ENCODE peak calls at places on chromosomes 11 and 22, in eight cellular contexts. S, W, J, K, N, B, Q and X are unnamed samples.

GRCh38 chr11:88105952-88106351 is 69.3 kb downstream of the RAB38 start:
- DNase-seq in S (no peak), W (no peak), J (no peak), K (no peak), N (no peak), B (no peak), Q (peak; percentile 70), X (no peak)

GRCh38 chr11:75480185-75480889 is 45.4 kb downstream of the GDPD5 start:
- DNase-seq in S (no peak), W (no peak), J (no peak), K (no peak), N (no peak), B (no peak), Q (peak; percentile 78), X (no peak)

GRCh38 chr11:11211888-11212287 is 141.2 kb downstream of the CSNK2A3 start:
- DNase-seq in S (peak; percentile 53), W (no peak), J (no peak), K (no peak), N (no peak), B (no peak), Q (no peak), X (no peak)

GRCh38 chr22:36470162-36470993 is 11.1 kb downstream of the TXN2 start:
- DNase-seq in S (peak; percentile 92), W (peak; percentile 89), J (peak; percentile 86), K (peak; percentile 89), N (peak; percentile 90), B (peak; percentile 80), Q (peak; percentile 92), X (peak; percentile 86)

GRCh38 chr11:75287579-75287978 is 47.0 kb downstream of the TPBGL start:
- DNase-seq in S (no peak), W (no peak), J (no peak), K (no peak), N (no peak), B (no peak), Q (no peak), X (no peak)

GRCh38 chr11:115505165-115505564 is 950 bp upstream of the CADM1 start:
- DNase-seq in S (no peak), W (peak; percentile 43), J (peak; percentile 23), K (no peak), N (no peak), B (no peak), Q (no peak), X (no peak)

GRCh38 chr11:62553839-62554361 is 7.3 kb upstream of the AHNAK start:
- DNase-seq in S (peak; percentile 87), W (no peak), J (no peak), K (peak; percentile 92), N (peak; percentile 89), B (no peak), Q (no peak), X (peak; percentile 87)

GRCh38 chr11:75495749-75496641 is 29.7 kb downstream of the GDPD5 start:
- DNase-seq in S (no peak), W (peak; percentile 64), J (no peak), K (no peak), N (no peak), B (no peak), Q (peak; percentile 60), X (no peak)

GRCh38 chr11:115699326-115699725 is 195.1 kb upstream of the CADM1 start:
- DNase-seq in S (no peak), W (no peak), J (no peak), K (no peak), N (no peak), B (no peak), Q (no peak), X (no peak)

GRCh38 chr22:22044153-22044552 is 61.6 kb upstream of the TOP3B start:
- DNase-seq in S (no peak), W (no peak), J (no peak), K (no peak), N (no peak), B (no peak), Q (peak; percentile 51), X (no peak)

GRCh38 chr22:25365491-25366261 is 146.2 kb downstream of the CRYBB2 start:
- DNase-seq in S (no peak), W (no peak), J (peak; percentile 47), K (no peak), N (no peak), B (no peak), Q (no peak), X (no peak)

GRCh38 chr11:12318791-12319733 is 58.3 kb upstream of the PARVA start:
- DNase-seq in S (no peak), W (no peak), J (no peak), K (peak; percentile 89), N (peak; percentile 22), B (no peak), Q (peak; percentile 96), X (peak; percentile 46)

GRCh38 chr22:32745251-32745995 is 56.1 kb upstream of the TIMP3 start:
- DNase-seq in S (peak; percentile 85), W (peak; percentile 46), J (peak; percentile 43), K (peak; percentile 55), N (peak; percentile 52), B (no peak), Q (no peak), X (no peak)

GRCh38 chr22:22167791-22168189 is 76.8 kb upstream of the VPREB1 start:
- DNase-seq in S (no peak), W (no peak), J (no peak), K (no peak), N (no peak), B (no peak), Q (peak; percentile 97), X (no peak)

GRCh38 chr11:113519989-113520613 is 44.9 kb upstream of the DRD2 start:
- DNase-seq in S (no peak), W (no peak), J (no peak), K (no peak), N (no peak), B (no peak), Q (no peak), X (no peak)

GRCh38 chr11:65506770-65507485 is 8.1 kb downstream of the MALAT1 start:
- DNase-seq in S (peak; percentile 93), W (peak; percentile 72), J (peak; percentile 67), K (peak; percentile 95), N (peak; percentile 64), B (peak; percentile 59), Q (peak; percentile 82), X (peak; percentile 45)

GRCh38 chr11:76208829-76209670 is 2.7 kb upstream of the WNT11 start:
- DNase-seq in S (peak; percentile 43), W (peak; percentile 96), J (peak; percentile 89), K (peak; percentile 12), N (peak; percentile 26), B (peak; percentile 92), Q (peak; percentile 87), X (peak; percentile 71)

GRCh38 chr11:92104349-92104748 is 120.3 kb upstream of the FAT3 start:
- DNase-seq in S (no peak), W (no peak), J (no peak), K (no peak), N (no peak), B (no peak), Q (no peak), X (no peak)

GRCh38 chr22:26471522-26471921 is 12.1 kb downstream of the HPS4 start:
- DNase-seq in S (peak; percentile 96), W (no peak), J (no peak), K (peak; percentile 83), N (peak; percentile 79), B (no peak), Q (no peak), X (no peak)

GRCh38 chr22:48705159-48705916 is 1122.3 kb downstream of the BRD1 start:
- DNase-seq in S (no peak), W (no peak), J (no peak), K (no peak), N (no peak), B (peak; percentile 4), Q (no peak), X (no peak)

GRCh38 chr11:67544591-67545242 is 21.5 kb upstream of the CABP2 start:
- DNase-seq in S (peak; percentile 15), W (no peak), J (no peak), K (no peak), N (peak; percentile 20), B (no peak), Q (no peak), X (peak; percentile 79)

GRCh38 chr11:44901120-44901519 is 49.6 kb downstream of the TP53I11 start:
- DNase-seq in S (no peak), W (no peak), J (no peak), K (no peak), N (no peak), B (no peak), Q (no peak), X (no peak)
- H3K4me3 ChIP-seq in S (no peak overlapping the region), W (no peak overlapping the region), J (no peak overlapping the region), K (no peak overlapping the region), N (no peak overlapping the region), B (no peak overlapping the region), Q (no peak overlapping the region), X (no peak overlapping the region)

GRCh38 chr11:121460941-121461514 is 8.3 kb upstream of the SORL1-AS1 start:
- DNase-seq in S (no peak), W (no peak), J (no peak), K (no peak), N (no peak), B (no peak), Q (no peak), X (peak; percentile 32)
- H3K4me3 ChIP-seq in S (no peak overlapping the region), W (no peak overlapping the region), J (no peak overlapping the region), K (no peak overlapping the region), N (no peak overlapping the region), B (no peak overlapping the region), Q (peak overlapping the region; percentile 45), X (no peak overlapping the region)

DNA sequence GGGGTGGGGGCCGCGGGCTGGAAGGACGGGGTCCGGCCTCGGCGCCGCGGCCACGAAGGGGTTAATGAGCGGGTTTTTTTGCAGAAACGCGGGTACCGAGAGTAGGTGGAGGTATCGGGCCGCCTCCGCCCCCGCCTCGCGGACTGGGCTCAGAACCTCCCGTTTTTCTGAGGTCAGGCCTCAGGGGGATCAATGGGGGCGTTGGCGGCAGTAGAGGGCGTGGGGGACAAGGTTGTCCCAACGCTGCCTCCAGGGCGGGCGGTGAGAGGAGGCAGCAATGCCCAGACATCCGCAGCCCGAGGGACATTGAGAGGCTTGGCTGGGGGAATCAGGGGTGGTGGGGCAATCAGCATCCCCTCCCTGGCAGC is 34.8 kb upstream of the PRODH start:
- DNase-seq in S (no peak), W (no peak), J (peak; percentile 12), K (no peak), N (no peak), B (peak; percentile 39), Q (no peak), X (no peak)
- H3K4me3 ChIP-seq in S (peak overlapping the region; percentile 40), W (peak overlapping the region; percentile 84), J (no peak overlapping the region), K (no peak overlapping the region), N (no peak overlapping the region), B (peak overlapping the region; percentile 48), Q (no peak overlapping the region), X (no peak overlapping the region)

GRCh38 chr11:126390418-126390817 is 34.9 kb downstream of the ST3GAL4 start:
- DNase-seq in S (no peak), W (no peak), J (no peak), K (no peak), N (no peak), B (no peak), Q (no peak), X (no peak)

GRCh38 chr11:126392638-126393023 is 37.1 kb downstream of the ST3GAL4 start:
- DNase-seq in S (no peak), W (no peak), J (no peak), K (no peak), N (no peak), B (no peak), Q (no peak), X (no peak)

GRCh38 chr11:126391286-126391954 is 35.9 kb downstream of the ST3GAL4 start:
- DNase-seq in S (no peak), W (no peak), J (no peak), K (no peak), N (no peak), B (no peak), Q (no peak), X (no peak)

GRCh38 chr11:126393143-126393542 is 37.7 kb downstream of the ST3GAL4 start:
- DNase-seq in S (no peak), W (no peak), J (no peak), K (no peak), N (no peak), B (no peak), Q (no peak), X (no peak)

GRCh38 chr11:126391970-126392637 is 36.6 kb downstream of the ST3GAL4 start:
- DNase-seq in S (peak; percentile 90), W (peak; percentile 51), J (no peak), K (no peak), N (no peak), B (no peak), Q (peak; percentile 75), X (no peak)
- H3K4me3 ChIP-seq in S (no peak overlapping the region), W (no peak overlapping the region), J (no peak overlapping the region), K (no peak overlapping the region), N (no peak overlapping the region), B (no peak overlapping the region), Q (peak overlapping the region; percentile 27), X (no peak overlapping the region)